ENCODE peak calls at places on chromosomes 2 and 18, in four cellular contexts. D, U, F and X are unnamed samples.
A peak's percentile ranks its signal among the peaks of the same experiment; 100 is the strongest.

GRCh38 chr2:128346811-128347558 is 28.3 kb upstream of the HS6ST1 start:
- DNase-seq in D (no peak), U (no peak), F (no peak), X (no peak)

GRCh38 chr2:937530-937929 is 13.1 kb upstream of the SNTG2 start:
- DNase-seq in D (no peak), U (no peak), F (no peak), X (no peak)

GRCh38 chr2:37849908-37850307 is 75.2 kb upstream of the RMDN2 start:
- DNase-seq in D (no peak), U (no peak), F (no peak), X (no peak)

GRCh38 chr2:73700661-73701447 is 36.3 kb downstream of the TPRKB start:
- DNase-seq in D (no peak), U (no peak), F (peak; percentile 47), X (no peak)

GRCh38 chr18:22177496-22177866 is 8.1 kb downstream of the GATA6 start:
- DNase-seq in D (no peak), U (no peak), F (no peak), X (no peak)

GRCh38 chr2:200603972-200604371 is 18.2 kb downstream of the AOX1 start:
- DNase-seq in D (no peak), U (peak; percentile 90), F (no peak), X (peak; percentile 61)

GRCh38 chr2:129229196-129229595 is 750.3 kb upstream of the RAB6C start:
- DNase-seq in D (no peak), U (no peak), F (no peak), X (no peak)

GRCh38 chr2:170972508-170973224 is 43.6 kb downstream of the GORASP2 start:
- DNase-seq in D (no peak), U (no peak), F (no peak), X (no peak)

GRCh38 chr2:34627003-34627402 is 1027.9 kb upstream of the FAM98A start:
- DNase-seq in D (no peak), U (no peak), F (no peak), X (no peak)

GRCh38 chr18:62183578-62184195 is 3.2 kb downstream of the PIGN start:
- DNase-seq in D (peak; percentile 55), U (peak; percentile 44), F (peak; percentile 8), X (peak; percentile 57)

GRCh38 chr2:231911381-231911780 is 14.8 kb downstream of the NPPC start:
- DNase-seq in D (no peak), U (no peak), F (no peak), X (no peak)

GRCh38 chr2:64784168-64785061 is 130.7 kb upstream of the SERTAD2 start:
- DNase-seq in D (no peak), U (peak; percentile 59), F (no peak), X (no peak)

GRCh38 chr2:201411421-201411820 is 39.8 kb downstream of the TRAK2 start:
- DNase-seq in D (no peak), U (no peak), F (no peak), X (no peak)

GRCh38 chr2:157229572-157229971 is 27.9 kb upstream of the GALNT5 start:
- DNase-seq in D (no peak), U (no peak), F (no peak), X (no peak)

GRCh38 chr2:217804786-217805678 is 197.8 kb downstream of the TNS1 start:
- DNase-seq in D (no peak), U (no peak), F (no peak), X (no peak)

GRCh38 chr2:207046642-207047213 is 107.4 kb downstream of the CPO start:
- DNase-seq in D (no peak), U (no peak), F (no peak), X (no peak)

DNA sequence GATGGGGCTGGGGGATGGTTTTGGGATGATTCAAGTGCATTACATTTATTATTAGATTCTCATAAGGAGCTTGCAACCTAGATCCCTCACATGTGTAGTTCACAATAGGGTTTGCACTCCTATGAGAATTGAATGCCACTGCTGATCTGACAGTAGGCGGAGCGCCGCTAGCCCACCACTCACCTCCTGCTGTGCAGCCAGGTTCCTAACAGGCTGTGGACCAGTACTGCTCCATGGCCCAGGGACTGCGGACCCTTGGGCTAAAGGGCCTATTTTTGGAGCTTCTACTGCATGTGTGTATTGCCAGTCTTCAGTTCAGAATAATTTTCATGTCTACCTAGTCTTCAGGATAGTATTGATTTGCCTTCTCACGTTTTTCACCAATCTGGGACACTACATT is 165.3 kb upstream of the TWIST2 start:
- DNase-seq in D (no peak), U (no peak), F (no peak), X (no peak)
- TF ChIP-seq SIN3A in D (no peak), U (no peak), F (no peak), X (no peak)

GRCh38 chr2:177735318-177735803 is 337.2 kb downstream of the PDE11A start:
- DNase-seq in D (no peak), U (no peak), F (no peak), X (no peak)

GRCh38 chr2:177741866-177742265 is 330.7 kb downstream of the PDE11A start:
- DNase-seq in D (no peak), U (no peak), F (no peak), X (no peak)

GRCh38 chr2:177746358-177746757 is 326.2 kb downstream of the PDE11A start:
- DNase-seq in D (no peak), U (no peak), F (no peak), X (no peak)

GRCh38 chr2:177738461-177739234 is 333.9 kb downstream of the PDE11A start:
- DNase-seq in D (no peak), U (no peak), F (no peak), X (no peak)

DNA sequence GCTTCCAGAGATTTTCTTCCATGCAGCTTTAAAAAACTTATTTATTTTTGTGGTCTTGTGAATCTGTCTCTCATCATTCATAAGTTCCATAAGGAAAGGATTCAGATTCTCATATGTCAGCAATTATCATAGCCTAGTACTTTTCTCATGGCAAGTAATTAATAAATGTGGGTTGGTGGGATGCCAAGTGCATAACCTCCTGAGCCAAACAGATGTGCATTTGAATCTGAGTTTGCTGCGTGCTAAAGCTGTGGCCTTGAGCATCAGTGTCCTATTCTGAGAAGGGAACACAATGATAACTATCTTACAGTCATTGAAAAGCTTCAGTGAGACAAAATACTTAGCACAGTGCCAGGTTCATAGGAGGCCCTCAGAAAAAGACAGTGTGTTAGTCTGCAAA is 331.9 kb downstream of the PDE11A start:
- DNase-seq in D (no peak), U (no peak), F (no peak), X (no peak)
- TF ChIP-seq TCF7L2 in D (no peak), U (no peak), F (no peak), X (no peak)

GRCh38 chr2:236619910-236620612 is 50.4 kb downstream of the ACKR3 start:
- DNase-seq in D (no peak), U (no peak), F (no peak), X (no peak)

GRCh38 chr2:236617796-236618195 is 48.2 kb downstream of the ACKR3 start:
- DNase-seq in D (no peak), U (no peak), F (no peak), X (no peak)

GRCh38 chr2:236616031-236616430 is 46.4 kb downstream of the ACKR3 start:
- DNase-seq in D (no peak), U (no peak), F (no peak), X (no peak)

GRCh38 chr2:236617221-236617737 is 47.7 kb downstream of the ACKR3 start:
- DNase-seq in D (no peak), U (no peak), F (no peak), X (no peak)

DNA sequence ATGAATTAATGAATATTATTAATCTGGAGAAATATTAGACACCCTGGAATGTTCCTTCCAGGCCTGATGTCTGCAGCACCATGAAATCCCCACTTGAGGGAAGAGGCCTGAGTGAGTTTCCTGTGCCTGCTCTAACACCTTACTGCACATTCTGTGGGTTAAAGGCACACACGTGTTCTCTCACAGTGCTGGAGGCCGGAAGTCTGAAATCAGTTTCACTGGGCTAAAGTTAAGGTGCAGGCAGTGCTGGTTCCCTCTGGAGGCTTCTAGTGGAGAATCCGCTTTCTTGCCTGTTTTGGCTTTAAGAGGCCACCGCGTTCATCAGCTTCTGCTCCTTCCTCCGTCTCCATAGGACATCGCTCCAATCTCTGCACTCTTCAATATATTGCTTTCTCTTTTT is 48.7 kb downstream of the ACKR3 start:
- DNase-seq in D (no peak), U (no peak), F (no peak), X (no peak)
- TF ChIP-seq SIN3A in D (no peak), U (no peak), F (no peak), X (no peak)

GRCh38 chr18:49581369-49581768 is 19.5 kb downstream of the LIPG start:
- DNase-seq in D (no peak), U (no peak), F (no peak), X (no peak)

GRCh38 chr18:49584431-49584830 is 22.6 kb downstream of the LIPG start:
- DNase-seq in D (no peak), U (no peak), F (no peak), X (no peak)

GRCh38 chr18:49585781-49586663 is 24.2 kb downstream of the LIPG start:
- DNase-seq in D (no peak), U (no peak), F (no peak), X (no peak)

GRCh38 chr18:49580279-49580678 is 18.4 kb downstream of the LIPG start:
- DNase-seq in D (no peak), U (no peak), F (no peak), X (no peak)

DNA sequence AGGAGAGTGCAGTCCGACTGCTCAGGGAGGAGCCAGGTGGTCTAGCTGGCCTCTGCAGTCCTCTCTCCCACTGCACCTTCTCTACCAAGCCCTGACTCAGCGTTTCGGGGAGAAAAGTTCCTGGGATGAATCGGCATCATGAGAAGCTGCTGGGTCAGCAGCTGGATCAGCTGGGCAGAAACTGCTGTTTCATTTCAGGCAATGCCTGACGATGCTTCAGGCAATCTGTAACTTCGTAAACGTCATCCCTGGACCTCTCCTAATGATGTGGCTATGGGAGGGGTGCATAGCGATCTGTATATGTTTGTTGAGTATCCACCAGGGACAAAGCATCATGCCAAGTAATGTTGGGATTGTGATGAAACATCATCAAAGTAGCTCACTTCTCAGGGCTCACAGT is 20.7 kb downstream of the LIPG start:
- DNase-seq in D (no peak), U (no peak), F (no peak), X (no peak)
- TF ChIP-seq TCF7L2 in D (no peak), U (no peak), F (no peak), X (no peak)

GRCh38 chr2:137228566-137228965 is 463.2 kb downstream of the THSD7B start:
- DNase-seq in D (no peak), U (no peak), F (no peak), X (peak; percentile 42)
- TF ChIP-seq SIN3A in D (no peak), U (no peak), F (no peak), X (no peak)

DNA sequence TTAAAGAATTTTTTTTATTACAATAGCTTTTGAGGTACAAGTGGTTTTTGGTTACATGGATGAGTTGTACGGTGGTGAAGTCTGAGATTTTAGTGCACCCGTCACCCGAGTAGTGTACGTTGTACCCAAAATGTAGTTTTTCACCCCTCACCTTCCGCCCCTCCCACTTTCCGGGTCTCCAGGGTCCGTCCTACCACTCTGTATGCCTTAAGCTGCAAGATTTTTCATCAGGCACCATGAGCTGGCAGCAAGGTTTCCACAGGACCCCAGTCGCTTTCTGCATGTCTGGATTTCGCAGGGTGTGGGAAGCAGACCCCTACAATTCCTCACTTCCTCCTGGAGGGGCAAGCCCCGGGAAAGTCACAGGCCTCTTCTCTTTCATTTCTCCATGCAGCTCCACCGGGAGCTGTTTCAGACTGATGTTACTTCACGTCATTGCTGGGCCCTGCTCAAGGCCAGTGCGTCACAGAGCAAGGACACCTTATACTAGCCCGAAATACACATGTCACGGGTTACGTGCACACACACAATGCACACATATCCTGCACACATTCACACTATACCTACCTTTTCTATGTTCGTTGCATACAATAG is 179.1 kb downstream of the ZFP36L2 start:
- DNase-seq in D (no peak), U (no peak), F (no peak), X (no peak)
- TF ChIP-seq TCF7L2 in D (no peak), U (no peak), F (no peak), X (no peak)